ENCODE peak calls at places on chromosomes 1 and 21, in nine cellular contexts. Y is mammary epithelial cell, W is GM12878, G is IMR-90, M is thyroid gland, L is GM23338, R is sigmoid colon, V is BJ, T is heart left ventricle. B is an unnamed sample.
A peak's percentile ranks its signal among the peaks of the same experiment; 100 is the strongest.

GRCh38 chr21:29265690-29266479 is 32.8 kb upstream of the BACH1 start:
- DNase-seq in Y (no peak), W (peak; percentile 30), G (no peak), M (no peak), L (no peak), R (no peak), V (no peak), T (no peak), B (peak; percentile 48)

GRCh38 chr1:39167632-39168209 is 36.8 kb upstream of the MACF1 start:
- DNase-seq in Y (no peak), W (no peak), G (peak; percentile 59), M (peak; percentile 74), L (no peak), R (no peak), V (no peak), T (no peak), B (peak; percentile 53)

GRCh38 chr1:48470506-48470905 is 1.5 kb downstream of the SPATA6 start:
- DNase-seq in Y (peak; percentile 17), W (no peak), G (no peak), M (peak; percentile 36), L (peak; percentile 42), R (peak; percentile 79), V (no peak), T (no peak), B (peak; percentile 63)

GRCh38 chr1:63322944-63323865 is 838 bp downstream of the FOXD3 start:
- DNase-seq in Y (peak; percentile 21), W (no peak), G (no peak), M (peak; percentile 28), L (peak; percentile 78), R (peak; percentile 66), V (no peak), T (no peak), B (peak; percentile 14)

GRCh38 chr1:24070821-24071393 is 41.0 kb downstream of the MYOM3 start:
- DNase-seq in Y (peak; percentile 75), W (peak; percentile 12), G (peak; percentile 71), M (peak; percentile 82), L (peak; percentile 92), R (peak; percentile 88), V (peak; percentile 9), T (no peak), B (peak; percentile 74)

GRCh38 chr1:208183977-208184901 is 59.9 kb downstream of the PLXNA2 start:
- DNase-seq in Y (peak; percentile 99), W (no peak), G (peak; percentile 40), M (peak; percentile 74), L (no peak), R (no peak), V (peak; percentile 89), T (no peak), B (peak; percentile 88)

GRCh38 chr1:193270996-193271395 is 84.6 kb upstream of the B3GALT2 start:
- DNase-seq in Y (peak; percentile 73), W (peak; percentile 35), G (peak; percentile 92), M (no peak), L (no peak), R (no peak), V (no peak), T (no peak), B (peak; percentile 76)

GRCh38 chr21:41316200-41316599 is 401 bp upstream of the FAM3B start:
- DNase-seq in Y (no peak), W (no peak), G (no peak), M (peak; percentile 11), L (no peak), R (no peak), V (no peak), T (no peak), B (no peak)

GRCh38 chr21:33825898-33826297 is 89.7 kb downstream of the ATP5PO start:
- DNase-seq in Y (no peak), W (no peak), G (peak; percentile 65), M (no peak), L (no peak), R (no peak), V (no peak), T (no peak), B (peak; percentile 65)

GRCh38 chr1:232283864-232284263 is 346.1 kb downstream of the SIPA1L2 start:
- DNase-seq in Y (no peak), W (no peak), G (no peak), M (no peak), L (no peak), R (no peak), V (no peak), T (no peak), B (peak; percentile 6)

GRCh38 chr1:224067621-224068457 is 46.1 kb upstream of the FBXO28 start:
- DNase-seq in Y (peak; percentile 86), W (no peak), G (peak; percentile 70), M (no peak), L (no peak), R (no peak), V (no peak), T (no peak), B (peak; percentile 88)

GRCh38 chr1:43448955-43449707 is 4.6 kb downstream of the HYI start:
- DNase-seq in Y (no peak), W (no peak), G (no peak), M (no peak), L (no peak), R (peak; percentile 54), V (no peak), T (peak; percentile 28), B (no peak)

GRCh38 chr1:119115301-119115700 is 25.2 kb downstream of the WARS2 start:
- DNase-seq in Y (no peak), W (no peak), G (no peak), M (no peak), L (no peak), R (no peak), V (no peak), T (no peak), B (no peak)

GRCh38 chr1:7149080-7149838 is 364.0 kb downstream of the CAMTA1 start:
- DNase-seq in Y (no peak), W (no peak), G (no peak), M (peak; percentile 89), L (peak; percentile 71), R (no peak), V (no peak), T (peak; percentile 86), B (no peak)
- TF ChIP-seq CTCF in Y (no peak), W (no peak), G (no peak), M (no peak), L (no peak), R (no peak), V (no peak), T (no peak), B (no peak)

DNA sequence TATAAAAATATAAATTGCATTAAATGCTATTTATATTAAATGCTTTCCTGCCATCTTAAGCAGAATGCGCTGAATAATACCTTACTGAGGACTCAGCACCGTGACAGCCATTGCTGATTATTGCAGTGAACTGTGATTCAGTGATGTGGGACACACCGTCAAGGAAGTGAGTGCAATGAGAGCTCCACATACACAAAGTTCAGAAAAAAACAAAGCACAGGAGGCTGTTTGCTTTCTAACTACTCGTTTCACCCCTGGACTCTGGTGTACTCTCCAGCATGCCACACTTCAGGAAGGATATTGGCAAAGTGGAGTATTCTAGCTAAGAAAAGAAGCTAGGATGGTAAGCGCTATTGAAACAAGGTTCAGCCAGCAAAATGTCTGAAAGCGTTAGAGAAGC is 57.4 kb upstream of the CXADR start:
- DNase-seq in Y (no peak), W (no peak), G (no peak), M (peak; percentile 10), L (no peak), R (no peak), V (no peak), T (no peak), B (no peak)
- H3K4me3 ChIP-seq in Y (no peak overlapping the region), W (no peak overlapping the region), G (no peak overlapping the region), M (no peak overlapping the region), L (peak overlapping the region; percentile 59), R (no peak overlapping the region), V (no peak overlapping the region), T (no peak overlapping the region), B (no peak overlapping the region)

GRCh38 chr1:36763771-36764170 is 270.5 kb downstream of the GRIK3 start:
- DNase-seq in Y (no peak), W (no peak), G (no peak), M (no peak), L (no peak), R (no peak), V (no peak), T (no peak), B (no peak)
- TF ChIP-seq CTCF in Y (no peak), W (no peak), G (no peak), M (no peak), L (no peak), R (no peak), V (no peak), T (no peak), B (no peak)

GRCh38 chr1:40256401-40257084 is 1.5 kb upstream of the ZMPSTE24 start:
- DNase-seq in Y (no peak), W (no peak), G (no peak), M (no peak), L (no peak), R (no peak), V (no peak), T (no peak), B (no peak)
- H3K4me3 ChIP-seq in Y (peak overlapping the region; percentile 82), W (peak overlapping the region; percentile 69), G (peak overlapping the region; percentile 81), M (no peak overlapping the region), L (peak overlapping the region; percentile 87), R (peak overlapping the region; percentile 83), V (peak overlapping the region; percentile 87), T (peak overlapping the region; percentile 86), B (peak overlapping the region; percentile 97)